ENCODE peak calls at places on chromosomes 4 and X, in four cellular contexts. P, U, E and Z are unnamed samples.
A peak's percentile ranks its signal among the peaks of the same experiment; 100 is the strongest.

GRCh38 chr4:171648926-171649325 is 164.3 kb upstream of the GALNTL6 start:
- DNase-seq in P (no peak), U (no peak), E (no peak), Z (no peak)

GRCh38 chr4:183941964-183942363 is 36.9 kb downstream of the STOX2 start:
- DNase-seq in E (no peak), P (no peak), U (no peak), Z (no peak)

GRCh38 chr4:119629142-119629471 is 503 bp upstream of the PDE5A start:
- DNase-seq in P (no peak), U (no peak), E (no peak), Z (no peak)

GRCh38 chrX:38484607-38485498 is 76.5 kb upstream of the TSPAN7 start:
- DNase-seq in U (no peak), E (no peak), P (no peak), Z (no peak)

GRCh38 chr4:80694178-80694577 is 336.3 kb upstream of the BMP3 start:
- DNase-seq in P (no peak), U (no peak), E (peak; percentile 5), Z (no peak)

GRCh38 chrX:42102586-42103282 is 179.4 kb upstream of the CASK start:
- DNase-seq in E (no peak), U (no peak), P (no peak), Z (no peak)

GRCh38 chr4:139603576-139604387 is 47.8 kb upstream of the SETD7 start:
- DNase-seq in U (peak; percentile 38), E (peak; percentile 67), P (peak; percentile 8), Z (peak; percentile 50)

GRCh38 chr4:57043304-57044251 is 64.9 kb downstream of the POLR2B start:
- DNase-seq in U (no peak), P (no peak), E (no peak), Z (no peak)

GRCh38 chr4:94722270-94722669 is 35.5 kb upstream of the BMPR1B start:
- DNase-seq in P (no peak), E (no peak), U (no peak), Z (no peak)

GRCh38 chr4:114077610-114078009 is 98.2 kb upstream of the ARSJ start:
- DNase-seq in P (no peak), U (no peak), E (no peak), Z (no peak)

GRCh38 chr4:7347981-7348380 is 86.7 kb downstream of the PSAPL1 start:
- DNase-seq in E (no peak), P (no peak), U (peak; percentile 38), Z (no peak)

GRCh38 chrX:40279091-40279430 is 181.3 kb upstream of the BCOR start:
- DNase-seq in U (no peak), P (no peak), E (no peak), Z (no peak)

GRCh38 chr4:29263011-29263410 is 1457.2 kb upstream of the PCDH7 start:
- DNase-seq in E (no peak), U (no peak), P (no peak), Z (no peak)

GRCh38 chr4:76342191-76342590 is 35.7 kb downstream of the STBD1 start:
- DNase-seq in U (no peak), P (no peak), E (no peak), Z (no peak)

GRCh38 chrX:65961714-65962113 is 78.2 kb downstream of the VSIG4 start:
- DNase-seq in P (no peak), U (no peak), E (no peak), Z (no peak)

GRCh38 chrX:153400146-153401132 is 711 bp downstream of the PNMA6E start:
- DNase-seq in U (peak; percentile 68), E (peak; percentile 29), P (no peak), Z (peak; percentile 82)

GRCh38 chr4:48698029-48698901 is 81.8 kb downstream of the FRYL start:
- DNase-seq in P (no peak), U (peak; percentile 16), E (peak; percentile 75), Z (no peak)

GRCh38 chr4:141636771-141637460 is 533 bp downstream of the IL15 start:
- DNase-seq in U (peak; percentile 54), E (no peak), P (no peak), Z (no peak)

GRCh38 chrX:17226736-17227135 is 148.3 kb upstream of the NHS start:
- DNase-seq in P (no peak), E (no peak), U (no peak), Z (no peak)

GRCh38 chr4:184506527-184507121 is 32.3 kb upstream of the IRF2 start:
- DNase-seq in E (peak; percentile 24), P (peak; percentile 78), U (peak; percentile 8), Z (no peak)

GRCh38 chrX:103613362-103613761 is 5.6 kb downstream of the TCEAL3 start:
- DNase-seq in U (no peak), P (no peak), E (no peak), Z (no peak)

GRCh38 chrX:30654989-30655607 is 1.9 kb downstream of the GK start:
- DNase-seq in P (no peak), E (no peak), U (no peak), Z (no peak)

GRCh38 chrX:74249963-74250362 is 54.0 kb upstream of the ZCCHC13 start:
- DNase-seq in P (no peak), U (no peak), E (no peak), Z (no peak)

GRCh38 chr4:81255524-81255923 is 40.5 kb upstream of the PRKG2 start:
- DNase-seq in P (no peak), U (no peak), E (no peak), Z (no peak)

GRCh38 chrX:46665232-46666162 is 91.9 kb downstream of the CHST7 start:
- DNase-seq in P (no peak), U (no peak), E (no peak), Z (no peak)

GRCh38 chrX:107716816-107717700 is 58.5 kb downstream of the TSC22D3 start:
- DNase-seq in P (peak; percentile 64), U (peak; percentile 71), E (no peak), Z (no peak)

GRCh38 chrX:8897259-8897658 is 96.1 kb upstream of the FAM9A start:
- DNase-seq in P (no peak), U (no peak), E (no peak), Z (no peak)

GRCh38 chr4:108703370-108703769 is 53.0 kb downstream of the OSTC start:
- DNase-seq in E (no peak), P (no peak), U (no peak), Z (no peak)

GRCh38 chr4:172652369-172652768 is 516.2 kb upstream of the GALNT7 start:
- DNase-seq in E (no peak), P (no peak), U (no peak), Z (no peak)

GRCh38 chr4:6516281-6516680 is 43.9 kb upstream of the PPP2R2C start:
- DNase-seq in E (no peak), U (no peak), P (no peak), Z (no peak)

GRCh38 chrX:17374619-17375360 is at the start of gene NHS:
- DNase-seq in E (no peak), U (peak; percentile 68), P (no peak), Z (peak; percentile 30)

GRCh38 chr4:40626183-40626990 is 3.3 kb downstream of the RBM47 start:
- DNase-seq in E (no peak), P (no peak), U (no peak), Z (no peak)

GRCh38 chr4:41207330-41207831 is 7.0 kb downstream of the APBB2 start:
- DNase-seq in E (no peak), U (no peak), P (no peak), Z (no peak)

GRCh38 chr4:145130130-145130529 is 32.0 kb downstream of the ABCE1 start:
- DNase-seq in E (no peak), P (no peak), U (no peak), Z (no peak)

GRCh38 chr4:54372951-54373350 is 143.9 kb downstream of the PDGFRA start:
- DNase-seq in U (no peak), P (no peak), E (no peak), Z (no peak)

GRCh38 chr4:1199556-1200331 is 27.4 kb upstream of the SPON2 start:
- DNase-seq in E (no peak), P (no peak), U (no peak), Z (no peak)

GRCh38 chrX:70013483-70014222 is 36.1 kb downstream of the AWAT2 start:
- DNase-seq in P (no peak), U (no peak), E (no peak), Z (no peak)

GRCh38 chrX:19791562-19791961 is 95.8 kb downstream of the SH3KBP1 start:
- DNase-seq in U (no peak), E (no peak), P (no peak), Z (no peak)

GRCh38 chr4:122912810-122913575 is 9.4 kb downstream of the NUDT6 start:
- DNase-seq in P (no peak), E (peak; percentile 13), U (no peak), Z (no peak)
- TF ChIP-seq CHD4 in P (no peak), E (no peak), U (no peak), Z (no peak)

DNA sequence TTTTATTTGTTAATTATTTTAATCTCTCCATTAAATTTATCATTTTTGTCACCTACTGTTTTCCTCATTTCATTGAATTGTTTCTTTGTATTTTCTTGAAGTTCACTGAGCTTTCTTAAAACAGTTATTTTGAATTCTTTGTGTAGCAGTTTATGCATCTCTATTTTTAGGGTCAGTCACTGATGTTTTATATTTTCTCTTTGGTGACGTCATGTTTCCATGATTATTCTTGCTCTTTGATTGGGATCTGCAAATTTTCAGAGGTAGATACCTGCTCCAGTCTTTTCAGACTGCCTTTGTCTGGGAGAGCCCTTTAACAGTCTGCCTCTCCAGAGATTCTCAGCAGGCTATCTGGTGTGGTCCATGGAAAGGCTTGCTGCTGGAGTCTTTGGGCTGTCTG is 25.6 kb upstream of the TRPC5 start:
- DNase-seq in U (no peak), P (no peak), E (no peak), Z (no peak)
- H3K4me3 ChIP-seq in U (no peak overlapping the region), P (no peak overlapping the region), E (no peak overlapping the region), Z (no peak overlapping the region)

GRCh38 chr4:98903963-98904362 is 25.0 kb downstream of the EIF4E start:
- DNase-seq in U (no peak), P (no peak), E (no peak), Z (no peak)
- TF ChIP-seq CHD4 in U (no peak), P (no peak), E (no peak), Z (no peak)

GRCh38 chr4:125688841-125689240 is 374.1 kb downstream of the FAT4 start:
- DNase-seq in P (no peak), E (no peak), U (no peak), Z (no peak)

GRCh38 chr4:125689839-125690238 is 375.1 kb downstream of the FAT4 start:
- DNase-seq in P (no peak), U (no peak), E (no peak), Z (no peak)

GRCh38 chr4:125693233-125693632 is 378.5 kb downstream of the FAT4 start:
- DNase-seq in P (no peak), U (no peak), E (no peak), Z (no peak)
- H3K4me3 ChIP-seq in P (no peak overlapping the region), U (no peak overlapping the region), E (no peak overlapping the region), Z (no peak overlapping the region)

DNA sequence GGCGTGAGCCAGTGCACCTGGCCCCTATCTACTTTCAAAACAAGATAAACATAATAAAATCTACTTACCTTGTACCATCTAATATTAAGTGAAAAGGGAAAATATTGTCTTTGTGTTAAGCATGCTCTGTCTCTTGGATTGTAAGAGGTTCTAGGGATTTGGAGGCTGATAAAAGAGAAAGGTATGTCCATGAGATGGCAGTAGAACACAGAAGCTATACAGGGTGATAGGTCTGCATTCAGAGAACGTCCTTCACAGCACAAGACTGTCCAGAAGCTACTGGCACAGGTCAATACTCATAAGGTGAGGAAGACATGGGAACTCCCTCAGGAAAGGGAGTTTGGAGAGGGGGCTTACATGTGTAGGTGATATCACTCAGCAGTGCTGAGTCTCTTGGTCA is 135.5 kb downstream of the TMEM47 start:
- DNase-seq in U (no peak), E (no peak), P (no peak), Z (no peak)
- TF ChIP-seq CHD4 in U (no peak), E (no peak), P (no peak), Z (no peak)

GRCh38 chr4:83180469-83180968 is 66.0 kb upstream of the PLAC8 start:
- DNase-seq in E (no peak), U (no peak), P (peak; percentile 79), Z (no peak)
- H3K4me3 ChIP-seq in E (no peak overlapping the region), U (no peak overlapping the region), P (peak overlapping the region; percentile 33), Z (no peak overlapping the region)